ENCODE peak calls at places on chromosomes 13 and 19, in five cellular contexts. R, J, E, B and L are unnamed samples.

GRCh38 chr19:42280761-42281174 is 11.7 kb downstream of the CIC start:
- DNase-seq in R (no peak), J (peak), E (no peak), B (no peak), L (no peak)

GRCh38 chr19:54310543-54310942 is 2.4 kb downstream of the LILRA5 start:
- DNase-seq in R (no peak), J (no peak), E (no peak), B (no peak), L (no peak)

GRCh38 chr19:2446390-2446789 is 10.4 kb downstream of the LMNB2 start:
- DNase-seq in R (no peak), J (no peak), E (peak), B (no peak), L (no peak)

GRCh38 chr19:27679905-27680304 is 1533.0 kb downstream of the UQCRFS1 start:
- DNase-seq in R (no peak), J (no peak), E (no peak), B (no peak), L (no peak)

GRCh38 chr13:112105884-112106283 is 38.9 kb downstream of the SOX1 start:
- DNase-seq in R (no peak), J (peak), E (no peak), B (peak), L (no peak)

GRCh38 chr19:56611288-56611687 is 16.2 kb downstream of the ZNF71 start:
- DNase-seq in R (no peak), J (no peak), E (no peak), B (no peak), L (no peak)

GRCh38 chr13:80604094-80604493 is 263.2 kb upstream of the SPRY2 start:
- DNase-seq in R (no peak), J (peak), E (no peak), B (no peak), L (no peak)

GRCh38 chr19:7924651-7925170 is 1.2 kb downstream of the CTXN1 start:
- DNase-seq in R (no peak), J (peak), E (no peak), B (no peak), L (no peak)

GRCh38 chr13:32314968-32315254 is 252 bp downstream of the ZAR1L start:
- DNase-seq in R (peak), J (peak), E (peak), B (no peak), L (no peak)

GRCh38 chr13:99916366-99917103 is 55.0 kb downstream of the ZIC5 start:
- DNase-seq in R (no peak), J (peak), E (peak), B (no peak), L (no peak)

GRCh38 chr19:28878862-28879566 is 333.9 kb downstream of the UQCRFS1 start:
- DNase-seq in R (peak), J (peak), E (peak), B (peak), L (peak)

GRCh38 chr13:57326532-57326931 is 159.5 kb downstream of the PRR20E start:
- DNase-seq in R (no peak), J (no peak), E (no peak), B (no peak), L (no peak)

GRCh38 chr19:42115219-42115618 is 17.0 kb downstream of the POU2F2 start:
- DNase-seq in R (no peak), J (no peak), E (no peak), B (no peak), L (no peak)

GRCh38 chr13:64347662-64348061 is 2882.5 kb downstream of the PCDH9 start:
- DNase-seq in R (no peak), J (no peak), E (no peak), B (no peak), L (no peak)

GRCh38 chr13:45464687-45465453 is at the start of gene COG3:
- DNase-seq in R (peak), J (peak), E (peak), B (peak), L (peak)
- TF ChIP-seq CTCF in R (no peak), J (peak), E (peak), B (no peak), L (no peak)

GRCh38 chr13:27203854-27204253 is 32.2 kb upstream of the USP12 start:
- DNase-seq in R (no peak), J (no peak), E (no peak), B (no peak), L (no peak)
- TF ChIP-seq CTCF in R (no peak), J (no peak), E (peak), B (no peak), L (no peak)

DNA sequence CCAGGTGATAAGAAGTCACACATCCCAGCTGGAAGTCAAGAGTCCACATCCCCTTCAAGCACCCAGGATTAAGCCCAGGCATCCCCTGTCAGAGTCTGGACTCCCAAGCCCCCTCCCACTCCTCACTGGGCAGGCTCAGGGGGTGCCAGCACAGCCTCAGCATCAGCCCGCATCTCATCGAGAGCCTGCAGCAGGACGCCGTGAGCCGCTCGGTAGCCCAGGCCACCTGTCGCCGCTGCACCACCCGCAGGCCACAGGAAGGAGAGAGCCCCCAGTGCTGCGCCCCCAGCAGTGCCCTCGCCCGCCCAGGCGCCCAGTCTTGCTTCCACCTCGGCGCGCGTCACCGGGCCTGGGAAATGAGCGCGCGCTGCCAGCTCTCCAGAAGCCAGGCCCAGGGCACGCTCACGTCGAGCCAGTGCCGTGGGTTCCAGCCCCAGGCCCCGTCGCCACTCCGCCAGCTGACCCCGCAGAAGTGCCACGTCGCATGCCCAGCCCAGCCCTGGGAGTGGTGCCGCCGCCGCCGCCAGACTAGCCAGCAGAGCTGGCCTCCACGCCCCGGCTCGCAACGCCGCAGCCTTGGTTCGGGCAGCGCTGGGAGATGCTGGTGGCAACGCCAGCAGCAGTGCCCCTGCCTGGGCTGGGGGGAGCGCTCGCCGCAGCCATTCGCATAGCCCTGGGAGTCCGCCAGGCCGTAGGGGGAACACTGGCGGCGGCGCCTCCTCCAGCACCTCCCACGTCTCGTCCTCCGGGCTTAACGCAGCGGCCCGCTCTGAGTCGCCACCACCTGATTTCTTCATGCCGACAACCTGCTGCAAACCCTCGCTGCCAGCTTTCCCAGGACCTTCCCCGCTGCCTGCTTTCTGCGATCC is 3.8 kb downstream of the IRGQ start:
- DNase-seq in R (no peak), J (no peak), E (no peak), B (no peak), L (no peak)
- TF ChIP-seq CTCF in R (no peak), J (no peak), E (no peak), B (no peak), L (no peak)

DNA sequence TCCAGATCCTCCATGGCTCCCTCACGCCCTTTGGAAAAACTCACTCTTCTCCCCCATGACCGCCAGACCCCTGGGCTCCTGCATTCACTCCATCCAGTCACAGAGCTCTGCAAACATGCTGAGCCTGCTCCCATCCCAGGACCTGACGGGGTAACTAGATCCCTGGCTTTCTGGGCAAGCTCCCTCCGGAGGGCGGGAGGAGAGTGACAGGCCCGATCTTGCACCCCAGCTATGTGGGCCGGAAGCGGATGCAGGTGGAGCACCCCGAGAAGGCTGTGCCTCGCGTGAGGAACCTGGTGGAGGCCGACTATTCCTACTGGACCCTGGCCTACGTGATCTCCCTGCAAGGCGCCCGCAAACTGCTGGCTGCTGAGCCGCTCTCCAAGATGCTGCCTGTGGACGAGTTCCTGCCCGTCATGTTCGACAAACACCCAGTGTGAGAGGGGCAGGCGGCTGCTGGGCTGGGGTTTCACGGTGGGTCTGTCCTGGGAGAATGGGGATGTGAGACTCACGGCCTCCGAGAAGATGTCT is 25.1 kb downstream of the COLGALT1 start:
- DNase-seq in R (no peak), J (no peak), E (peak), B (peak), L (no peak)
- TF ChIP-seq CTCF in R (no peak), J (no peak), E (no peak), B (no peak), L (no peak)

DNA sequence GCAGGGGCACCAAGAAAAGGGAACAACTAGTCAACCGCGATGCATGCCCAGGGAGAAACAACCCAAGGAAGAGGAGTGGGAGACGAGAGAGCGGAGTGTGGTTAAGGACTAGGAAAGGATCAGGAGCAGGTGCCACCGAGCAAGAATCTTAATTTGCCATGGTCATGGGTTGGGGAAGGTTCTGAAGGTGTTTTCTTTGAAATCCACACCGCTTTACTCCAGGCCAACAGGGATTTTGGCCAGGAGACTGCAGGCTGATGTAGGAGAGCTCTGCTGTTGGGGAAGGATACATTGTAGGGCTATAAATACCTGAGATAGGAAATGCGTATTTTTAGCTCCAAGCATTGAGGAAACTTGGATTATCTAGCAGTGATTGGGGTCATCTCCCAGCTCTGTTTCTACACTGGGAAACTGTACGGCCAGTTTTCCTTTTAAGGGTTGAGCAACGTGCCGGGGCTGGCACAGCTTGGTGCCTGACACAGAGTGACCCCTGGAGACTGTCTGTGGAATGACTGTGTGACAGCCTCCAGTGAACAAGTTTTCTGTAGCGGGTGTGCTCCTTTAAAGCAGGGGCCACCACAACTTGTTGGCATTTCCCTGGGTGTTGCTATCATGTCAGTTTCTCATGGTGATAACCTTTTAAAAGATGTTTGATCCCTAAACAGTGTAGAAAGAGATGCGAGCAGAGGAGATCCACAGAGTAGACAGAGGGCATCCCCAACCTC is 34.2 kb downstream of the ZNF536 start:
- DNase-seq in R (no peak), J (peak), E (no peak), B (peak), L (no peak)
- TF ChIP-seq CTCF in R (no peak), J (peak), E (peak), B (no peak), L (no peak)

GRCh38 chr13:71237332-71237731 is 629.7 kb downstream of the DACH1 start:
- DNase-seq in R (no peak), J (no peak), E (no peak), B (no peak), L (no peak)

GRCh38 chr13:71244181-71244580 is 622.8 kb downstream of the DACH1 start:
- DNase-seq in R (no peak), J (no peak), E (no peak), B (no peak), L (no peak)

GRCh38 chr13:71242191-71242590 is 624.8 kb downstream of the DACH1 start:
- DNase-seq in R (no peak), J (peak), E (no peak), B (no peak), L (no peak)

GRCh38 chr13:71240906-71241305 is 626.1 kb downstream of the DACH1 start:
- DNase-seq in R (no peak), J (peak), E (peak), B (no peak), L (no peak)
- TF ChIP-seq CTCF in R (no peak), J (peak), E (no peak), B (no peak), L (no peak)

GRCh38 chr13:44575741-44576395 is at the start of gene TSC22D1:
- DNase-seq in R (no peak), J (peak), E (peak), B (peak), L (no peak)
- TF ChIP-seq CTCF in R (no peak), J (no peak), E (no peak), B (no peak), L (no peak)

GRCh38 chr13:98403076-98403475 is 173.8 kb downstream of the STK24 start:
- DNase-seq in R (no peak), J (no peak), E (no peak), B (no peak), L (no peak)

GRCh38 chr13:98406971-98407370 is 169.9 kb downstream of the STK24 start:
- DNase-seq in R (no peak), J (no peak), E (no peak), B (no peak), L (no peak)

GRCh38 chr13:98406475-98406874 is 170.4 kb downstream of the STK24 start:
- DNase-seq in R (no peak), J (no peak), E (no peak), B (no peak), L (no peak)

GRCh38 chr13:98405690-98406344 is 171.1 kb downstream of the STK24 start:
- DNase-seq in R (no peak), J (no peak), E (no peak), B (no peak), L (no peak)

DNA sequence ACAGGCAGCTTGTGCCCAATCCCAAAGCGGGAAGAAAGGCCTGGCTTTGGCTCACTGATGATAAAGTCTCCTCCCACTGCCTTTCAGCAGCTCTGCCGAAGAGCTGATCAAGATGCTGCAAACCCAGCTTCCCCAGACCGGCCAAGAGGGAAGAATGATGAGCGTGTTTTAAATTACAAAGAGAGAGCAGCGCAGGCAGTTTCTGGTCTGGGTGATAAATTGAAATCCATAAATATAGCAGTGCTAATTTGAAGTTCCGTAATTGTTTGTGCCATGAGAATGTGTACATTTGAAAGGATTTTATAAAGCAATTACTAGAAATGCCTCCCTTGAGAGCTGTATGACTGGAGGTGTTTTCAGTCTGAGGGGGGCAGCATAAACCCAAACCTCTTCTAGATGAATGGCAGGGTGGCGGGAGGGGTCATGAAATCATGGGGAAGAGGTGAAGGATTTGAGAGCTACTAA is 171.8 kb downstream of the STK24 start:
- DNase-seq in R (no peak), J (peak), E (no peak), B (peak), L (no peak)
- TF ChIP-seq CTCF in R (no peak), J (peak), E (no peak), B (no peak), L (no peak)

DNA sequence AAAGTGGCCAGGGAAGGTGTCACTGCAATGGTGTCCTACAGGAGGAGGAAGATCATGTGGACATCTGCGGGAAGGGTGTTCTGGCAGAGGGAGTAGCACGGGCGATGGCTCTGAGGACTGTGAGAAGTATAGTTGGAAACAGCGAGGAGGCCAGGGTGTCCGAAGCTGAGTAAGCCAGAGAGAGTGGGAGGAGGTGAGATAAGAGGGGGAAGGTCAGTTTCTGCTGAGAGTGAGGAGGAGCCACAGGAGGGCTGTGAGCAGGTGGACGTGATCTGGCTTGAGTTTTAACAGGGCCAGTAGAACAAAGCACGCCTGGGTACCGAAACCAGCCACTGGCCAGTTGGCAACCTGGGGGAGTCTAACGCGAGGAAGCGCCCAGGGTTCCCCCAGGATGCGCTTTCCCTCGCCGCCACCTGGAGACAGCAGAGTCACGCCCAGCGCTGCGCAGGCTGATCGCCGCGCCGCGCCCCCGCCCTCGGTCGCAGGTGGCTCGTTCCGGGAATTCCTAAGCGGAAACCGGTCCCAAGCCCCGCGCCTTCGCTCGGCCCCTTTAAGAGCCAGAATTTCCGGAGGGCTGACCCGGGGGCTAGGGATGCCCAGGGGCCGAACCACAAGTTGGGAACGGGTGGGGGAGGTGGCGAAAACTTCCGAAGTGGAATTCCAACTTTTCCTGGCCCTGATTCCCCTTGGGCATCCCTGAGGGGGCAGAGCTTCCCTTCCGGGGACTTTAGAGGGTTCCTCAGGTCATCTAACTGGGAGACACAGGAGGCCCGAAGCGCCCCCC is 1.1 kb upstream of the LSR start:
- DNase-seq in R (peak), J (peak), E (peak), B (peak), L (peak)
- TF ChIP-seq CTCF in R (no peak), J (peak), E (peak), B (no peak), L (peak)